ENCODE peak calls at places on chromosomes 1 and 21, in six cellular contexts. Y, Q, U, F, W and B are unnamed samples.

GRCh38 chr1:229271448-229272120 is 673 bp downstream of the RAB4A start:
- DNase-seq in Y (no peak), F (no peak), Q (peak), W (no peak), U (no peak), B (no peak)

GRCh38 chr1:93179886-93180722 is at the start of gene TMED5:
- DNase-seq in Q (peak), F (peak), Y (peak), W (peak), U (peak), B (peak)

GRCh38 chr1:57061369-57061768 is 95.6 kb upstream of the C8B start:
- DNase-seq in W (no peak), U (no peak), Y (no peak), F (no peak), Q (peak), B (no peak)

GRCh38 chr1:238619652-238620051 is 728.9 kb upstream of the ZP4 start:
- DNase-seq in W (no peak), F (no peak), U (no peak), Q (no peak), Y (no peak), B (no peak)

GRCh38 chr1:11054666-11055065 is 5.2 kb downstream of the SRM start:
- DNase-seq in U (no peak), Y (no peak), F (no peak), W (no peak), Q (no peak), B (no peak)

GRCh38 chr1:237043846-237044636 is 2.1 kb downstream of the RYR2 start:
- DNase-seq in F (peak), Y (no peak), U (no peak), Q (peak), W (no peak), B (no peak)

GRCh38 chr1:15178571-15179484 is 25.3 kb downstream of the TMEM51 start:
- DNase-seq in Q (no peak), W (no peak), U (no peak), Y (no peak), F (no peak), B (no peak)

GRCh38 chr1:184052194-184052559 is 647 bp downstream of the TSEN15 start:
- DNase-seq in F (no peak), W (no peak), Y (no peak), U (no peak), Q (no peak), B (no peak)

GRCh38 chr1:46533179-46533864 is 18.1 kb downstream of the KNCN start:
- DNase-seq in U (peak), W (peak), F (no peak), Y (peak), Q (peak), B (peak)

GRCh38 chr1:234231061-234231892 is 142.0 kb upstream of the COA6 start:
- DNase-seq in Q (no peak), W (no peak), F (no peak), Y (no peak), U (no peak), B (peak)

GRCh38 chr1:15786581-15786980 is 20.9 kb downstream of the UQCRHL start:
- DNase-seq in Q (no peak), Y (no peak), W (no peak), U (no peak), F (no peak), B (no peak)

GRCh38 chr1:21871943-21872342 is 59.9 kb downstream of the LDLRAD2 start:
- DNase-seq in W (no peak), U (no peak), Y (no peak), Q (no peak), F (no peak), B (no peak)

GRCh38 chr1:78722521-78722920 is 72.9 kb downstream of the IFI44 start:
- DNase-seq in Y (no peak), Q (no peak), F (no peak), U (no peak), W (no peak), B (no peak)

GRCh38 chr1:244361764-244362473 is 89.8 kb downstream of the ADSS2 start:
- DNase-seq in Q (peak), Y (no peak), W (no peak), F (no peak), U (no peak), B (no peak)

GRCh38 chr1:183159960-183160359 is 26.1 kb upstream of the LAMC2 start:
- DNase-seq in U (no peak), W (no peak), Q (no peak), F (no peak), Y (no peak), B (no peak)

GRCh38 chr1:113416515-113416914 is 26.2 kb downstream of the MAGI3 start:
- DNase-seq in U (no peak), Y (no peak), F (no peak), Q (no peak), W (no peak), B (no peak)

GRCh38 chr1:3186526-3186921 is 117.5 kb downstream of the PRDM16 start:
- DNase-seq in Y (peak), W (no peak), U (no peak), Q (no peak), F (peak), B (no peak)

GRCh38 chr1:23836037-23836436 is 10.8 kb upstream of the HMGCL start:
- DNase-seq in W (no peak), U (no peak), Y (no peak), F (no peak), Q (no peak), B (no peak)

GRCh38 chr1:38119000-38119399 is 72.4 kb upstream of the POU3F1 start:
- DNase-seq in Q (no peak), F (no peak), U (no peak), W (no peak), Y (no peak), B (no peak)

GRCh38 chr1:2526824-2527552 is 592 bp upstream of the PANK4 start:
- DNase-seq in F (peak), U (no peak), W (peak), Y (no peak), Q (peak), B (no peak)

GRCh38 chr1:207323425-207323976 is 2.0 kb downstream of the CD55 start:
- DNase-seq in U (no peak), F (no peak), Y (no peak), Q (no peak), W (no peak), B (no peak)

GRCh38 chr1:207318072-207318619 is 3.3 kb upstream of the CD55 start:
- DNase-seq in F (no peak), Y (no peak), W (no peak), U (no peak), Q (no peak), B (no peak)

GRCh38 chr1:207321790-207322530 is 482 bp downstream of the CD55 start:
- DNase-seq in F (no peak), W (no peak), Y (no peak), Q (peak), U (no peak), B (no peak)

GRCh38 chr1:207319207-207319606 is 2.3 kb upstream of the CD55 start:
- DNase-seq in Q (no peak), W (no peak), Y (no peak), F (no peak), U (no peak), B (no peak)

GRCh38 chr1:207321045-207321789 is at the start of gene CD55:
- DNase-seq in Y (peak), F (peak), Q (peak), U (peak), W (peak), B (peak)
- TF ChIP-seq CTCF in Y (peak), F (peak), Q (peak), U (peak), W (peak), B (no peak)

GRCh38 chr1:107515702-107516101 is 374.9 kb downstream of the NTNG1 start:
- DNase-seq in U (no peak), Q (no peak), Y (no peak), W (no peak), F (no peak), B (no peak)
- TF ChIP-seq CTCF in U (no peak), Q (no peak), Y (no peak), W (peak), F (no peak), B (no peak)

GRCh38 chr1:20271498-20272400 is 18.9 kb upstream of the VWA5B1 start:
- DNase-seq in F (no peak), W (no peak), Q (no peak), Y (no peak), U (no peak), B (peak)
- TF ChIP-seq CTCF in F (no peak), W (no peak), Q (peak), Y (no peak), U (no peak), B (no peak)

DNA sequence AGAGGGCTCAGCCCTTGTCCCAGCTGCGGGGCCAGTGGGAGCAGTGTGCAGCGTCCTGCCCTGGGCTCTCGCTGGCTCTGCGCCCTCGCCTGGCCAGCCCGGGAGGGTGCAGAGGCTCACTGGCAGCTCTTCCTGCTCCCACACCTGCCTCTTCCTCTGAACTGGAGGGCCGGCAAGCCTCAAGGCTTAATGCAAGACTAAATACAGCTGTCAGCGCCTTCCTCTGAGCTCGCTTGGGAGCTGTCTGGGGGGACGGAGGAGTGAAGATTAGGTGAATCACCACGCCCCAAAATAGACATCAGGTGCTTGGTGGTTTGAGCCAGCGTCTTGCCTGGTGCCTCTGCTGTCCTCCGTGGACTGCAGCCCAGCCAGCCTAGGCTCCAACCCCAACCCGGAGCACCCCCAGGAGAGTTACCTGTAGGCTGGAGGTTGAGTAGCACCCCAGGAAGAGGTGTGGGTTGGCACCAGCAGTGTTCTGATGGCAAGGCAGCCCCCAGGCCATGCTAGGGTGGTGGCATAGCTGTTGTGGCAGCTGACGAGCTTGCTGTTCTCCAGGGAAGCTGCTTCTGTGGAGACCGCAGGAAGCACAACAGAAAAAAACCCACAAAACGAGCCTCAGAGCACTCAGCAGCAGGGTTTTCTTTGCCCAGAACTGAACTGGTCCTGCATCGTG is 36.9 kb downstream of the UMODL1 start:
- DNase-seq in U (peak), Q (peak), W (peak), F (peak), Y (peak), B (peak)
- TF ChIP-seq CTCF in U (peak), Q (peak), W (peak), F (peak), Y (peak), B (peak)

DNA sequence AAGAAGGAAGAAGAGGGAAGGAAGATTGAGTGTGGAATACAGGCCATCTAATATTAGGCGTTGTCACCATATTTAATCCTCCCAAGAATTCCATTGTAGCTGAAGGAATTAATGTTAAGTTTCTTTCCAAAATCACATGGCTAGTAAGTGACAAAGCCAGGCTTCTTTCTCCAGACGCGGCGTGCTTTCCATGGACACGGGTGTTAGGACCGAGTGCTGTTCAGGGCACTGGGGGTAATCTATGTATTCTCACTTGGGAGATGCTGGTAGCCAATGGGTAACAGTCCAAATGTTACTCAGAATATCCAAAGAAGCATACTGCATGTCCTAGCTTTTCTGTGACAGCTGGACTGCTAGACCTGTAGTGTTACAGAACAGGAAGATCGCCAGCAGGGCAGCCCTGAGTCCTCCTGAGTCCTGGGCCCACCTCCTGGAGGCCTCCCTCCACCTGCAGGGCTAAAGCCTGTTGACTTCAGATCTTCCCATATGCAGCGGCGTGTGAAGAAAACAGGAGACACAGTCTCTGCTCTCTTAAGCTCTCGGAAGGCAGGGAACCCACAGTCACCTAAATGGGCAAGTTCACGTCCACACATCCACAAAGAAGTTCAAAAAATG is 5.3 kb downstream of the IGSF9 start:
- DNase-seq in U (no peak), W (no peak), F (no peak), Q (no peak), Y (no peak), B (no peak)
- TF ChIP-seq CTCF in U (no peak), W (no peak), F (no peak), Q (no peak), Y (no peak), B (no peak)

GRCh38 chr1:90443340-90443739 is 273.8 kb downstream of the BARHL2 start:
- DNase-seq in F (no peak), Y (no peak), Q (no peak), U (no peak), W (no peak), B (no peak)
- TF ChIP-seq CTCF in F (no peak), Y (no peak), Q (no peak), U (no peak), W (no peak), B (no peak)

GRCh38 chr1:40979241-40980067 is at the start of gene CTPS1:
- DNase-seq in Y (peak), U (peak), F (peak), W (peak), Q (peak), B (peak)
- TF ChIP-seq CTCF in Y (peak), U (no peak), F (no peak), W (peak), Q (peak), B (no peak)

GRCh38 chr21:37532868-37533780 is 166.6 kb downstream of the DYRK1A start:
- DNase-seq in F (no peak), W (peak), U (no peak), Y (no peak), Q (no peak), B (no peak)
- TF ChIP-seq CTCF in F (no peak), W (peak), U (no peak), Y (no peak), Q (no peak), B (no peak)

DNA sequence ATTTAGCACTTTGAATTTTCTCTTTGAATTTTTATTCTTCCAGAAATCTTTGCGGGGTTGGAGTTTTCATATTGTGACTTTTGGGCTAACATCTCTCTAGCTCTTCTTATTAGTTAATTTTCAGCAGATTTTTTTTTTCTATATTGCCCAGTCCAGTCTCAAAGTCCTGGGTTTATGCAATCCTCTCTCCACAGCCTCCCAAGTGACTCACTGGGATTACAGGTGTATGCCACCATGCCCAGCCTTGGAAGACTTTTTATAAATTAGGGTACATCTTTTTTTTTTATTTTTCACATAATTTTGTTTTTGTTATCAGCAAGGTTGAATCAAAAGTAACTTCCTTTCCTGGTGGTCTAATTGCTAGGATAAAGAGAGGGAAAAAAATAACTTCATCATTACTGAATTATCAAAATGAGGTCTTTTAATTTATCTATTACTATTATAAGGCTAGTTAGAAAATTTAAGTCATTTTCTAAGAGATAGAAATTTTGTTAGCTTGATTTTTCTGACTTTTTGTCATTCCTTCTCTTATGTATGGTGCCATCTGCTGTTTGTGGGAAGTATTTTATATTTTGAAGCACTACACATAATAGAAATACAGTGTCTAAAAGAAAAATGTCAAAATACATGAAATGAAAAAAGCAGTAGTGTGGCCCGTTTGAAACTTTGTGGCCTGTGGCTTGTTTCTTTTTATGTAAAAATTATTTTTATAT is 273.4 kb upstream of the CACYBP start:
- DNase-seq in F (no peak), W (peak), U (no peak), Y (no peak), Q (peak), B (no peak)
- TF ChIP-seq CTCF in F (peak), W (peak), U (peak), Y (peak), Q (peak), B (peak)